ENCODE peak calls at places on chromosomes 7 and 10, in ten cellular contexts. J is H9; M is heart right ventricle; V is fibroblast of lung; L is naive thymus-derived CD4-positive, alpha-beta T cell; S is adipocyte; Z is right atrium auricular region; F is cardiac muscle cell; I is A673; N is stomach. O is an unnamed sample. For H3K4me1, the result is how much of the 10 kb centered on the place peaks cover.

GRCh38 chr7:116809636-116810266 is 52.6 kb upstream of the CAPZA2 start:
- DNase-seq in V (peak), F (peak), N (no peak), S (peak), I (peak), Z (no peak), J (no peak), M (no peak), L (peak), O (peak)

GRCh38 chr7:99131290-99131689 is 12.6 kb downstream of the SMURF1 start:
- DNase-seq in L (no peak), V (no peak), I (no peak), F (no peak), N (no peak), J (no peak), Z (no peak), S (no peak), M (no peak), O (no peak)

GRCh38 chr7:9890092-9890491 is 1083.6 kb upstream of the PHF14 start:
- DNase-seq in Z (no peak), V (no peak), F (no peak), L (no peak), I (no peak), S (no peak), M (no peak), N (no peak), J (peak), O (no peak)

GRCh38 chr7:69656890-69657289 is 58.6 kb downstream of the AUTS2 start:
- DNase-seq in I (peak), Z (peak), V (peak), L (no peak), F (no peak), M (peak), N (no peak), S (peak), J (no peak), O (no peak)

GRCh38 chr7:44471436-44471835 is 19.0 kb downstream of the NUDCD3 start:
- DNase-seq in M (no peak), S (no peak), Z (no peak), N (no peak), F (no peak), L (no peak), J (no peak), V (no peak), I (no peak), O (no peak)

GRCh38 chr10:101818958-101819633 is 852 bp upstream of the OGA start:
- DNase-seq in J (no peak), Z (no peak), M (no peak), V (no peak), I (no peak), N (no peak), S (no peak), F (no peak), L (no peak), O (no peak)

GRCh38 chr7:133386204-133386603 is 133.3 kb downstream of the EXOC4 start:
- DNase-seq in F (peak), N (no peak), Z (no peak), J (peak), I (no peak), L (no peak), M (no peak), V (no peak), S (no peak), O (no peak)

GRCh38 chr7:66557214-66558200 is 71.2 kb upstream of the KCTD7 start:
- DNase-seq in M (peak), S (peak), N (peak), V (peak), F (peak), L (peak), I (peak), J (peak), Z (no peak), O (peak)

GRCh38 chr7:43148161-43148731 is 35.8 kb downstream of the HECW1 start:
- DNase-seq in N (no peak), V (peak), F (no peak), L (no peak), J (no peak), Z (no peak), S (no peak), M (no peak), I (no peak), O (no peak)

GRCh38 chr7:55307123-55307916 is 57.8 kb upstream of the LANCL2 start:
- DNase-seq in N (no peak), L (no peak), S (peak), M (no peak), V (peak), F (peak), Z (no peak), I (no peak), J (peak), O (no peak)

GRCh38 chr7:40879941-40880558 is 745.2 kb downstream of the SUGCT start:
- DNase-seq in V (peak), L (no peak), M (no peak), N (no peak), I (no peak), Z (no peak), J (no peak), S (peak), F (no peak), O (peak)

GRCh38 chr7:80699030-80699638 is 60.7 kb downstream of the CD36 start:
- DNase-seq in L (no peak), V (peak), M (no peak), J (no peak), I (peak), Z (no peak), F (peak), N (no peak), S (peak), O (peak)

GRCh38 chr7:151148319-151149259 is 18.9 kb downstream of the GBX1 start:
- DNase-seq in L (no peak), V (no peak), F (no peak), N (peak), M (no peak), I (no peak), Z (no peak), J (no peak), S (no peak), O (no peak)

GRCh38 chr10:30562787-30563186 is 66.8 kb downstream of the LYZL2 start:
- DNase-seq in S (no peak), F (no peak), M (no peak), J (no peak), V (no peak), I (no peak), N (no peak), Z (no peak), L (no peak), O (no peak)

GRCh38 chr10:71090330-71090729 is 122.0 kb upstream of the UNC5B start:
- DNase-seq in S (no peak), F (no peak), J (no peak), I (no peak), M (no peak), N (peak), Z (no peak), L (no peak), V (no peak), O (no peak)

GRCh38 chr10:62057359-62057758 is 155.9 kb downstream of the ARID5B start:
- DNase-seq in I (no peak), S (no peak), N (no peak), V (no peak), M (no peak), J (no peak), F (no peak), L (no peak), Z (no peak), O (no peak)

GRCh38 chr10:62058896-62059423 is 157.5 kb downstream of the ARID5B start:
- DNase-seq in I (no peak), L (no peak), Z (no peak), V (no peak), S (peak), M (no peak), J (no peak), N (no peak), F (no peak), O (no peak)

GRCh38 chr10:62056660-62057059 is 155.2 kb downstream of the ARID5B start:
- DNase-seq in J (no peak), V (no peak), F (no peak), N (no peak), Z (no peak), I (no peak), S (no peak), L (no peak), M (no peak), O (no peak)

GRCh38 chr10:62058476-62058875 is 157.0 kb downstream of the ARID5B start:
- DNase-seq in F (no peak), J (no peak), Z (no peak), M (no peak), S (peak), L (no peak), N (no peak), V (no peak), I (no peak), O (no peak)

GRCh38 chr10:62057872-62058271 is 156.4 kb downstream of the ARID5B start:
- DNase-seq in L (no peak), I (no peak), V (no peak), J (no peak), F (no peak), S (peak), Z (no peak), N (no peak), M (no peak), O (no peak)
- H3K4me1 ChIP-seq in L (under half), I (half or more), V (under half), J (under half), F (under half), S (half or more), Z (half or more), N (under half), M (half or more), O (under half)

GRCh38 chr10:1272079-1272478 is 215.9 kb downstream of the WDR37 start:
- DNase-seq in S (no peak), J (no peak), F (no peak), V (no peak), M (no peak), I (no peak), Z (no peak), N (no peak), L (no peak), O (no peak)
- H3K4me1 ChIP-seq in S (under half), J (under half), F (under half), V (under half), M (under half), I (under half), Z (under half), N (under half), L (under half), O (under half)

GRCh38 chr7:6221340-6222319 is 50.8 kb downstream of the CYTH3 start:
- DNase-seq in S (no peak), L (peak), F (no peak), M (no peak), N (no peak), J (no peak), I (no peak), V (peak), Z (no peak), O (no peak)
- H3K4me1 ChIP-seq in S (half or more), L (under half), F (under half), M (half or more), N (under half), J (under half), I (under half), V (under half), Z (half or more), O (under half)

DNA sequence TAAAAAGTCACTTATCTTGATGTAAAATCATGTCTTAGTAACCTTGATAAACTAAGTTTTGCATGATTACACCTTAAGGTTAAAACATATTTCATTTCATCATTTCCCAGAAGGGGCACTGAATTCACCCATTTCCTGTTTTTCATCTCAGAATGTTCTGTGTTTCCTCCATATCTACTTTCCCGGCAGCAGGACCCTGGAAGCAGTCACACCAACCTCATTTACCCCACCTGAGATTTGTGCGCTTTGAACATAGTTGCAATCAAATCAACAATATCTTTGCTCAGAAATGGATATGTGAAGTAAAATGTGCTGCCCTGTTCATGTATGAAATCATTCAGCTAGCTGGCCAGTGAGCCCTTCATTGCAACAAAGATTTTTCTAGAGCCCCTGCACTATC is 46.8 kb downstream of the IKZF1 start:
- DNase-seq in M (no peak), Z (no peak), S (no peak), I (no peak), F (no peak), N (no peak), L (peak), V (no peak), J (no peak), O (no peak)
- H3K4me1 ChIP-seq in M (under half), Z (under half), S (under half), I (under half), F (under half), N (under half), L (half or more), V (under half), J (under half), O (under half)

GRCh38 chr10:133257489-133258065 is 19.1 kb downstream of the ADAM8 start:
- DNase-seq in J (peak), V (peak), L (no peak), S (no peak), N (peak), I (peak), Z (peak), M (peak), F (peak), O (peak)
- H3K4me1 ChIP-seq in J (under half), V (under half), L (under half), S (under half), N (under half), I (under half), Z (under half), M (under half), F (under half), O (under half)

GRCh38 chr7:5643280-5643679 is 138.2 kb downstream of the RNF216 start:
- DNase-seq in I (peak), N (no peak), J (peak), L (peak), M (peak), Z (no peak), S (no peak), F (no peak), V (no peak), O (peak)
- H3K4me1 ChIP-seq in I (under half), N (under half), J (under half), L (under half), M (under half), Z (under half), S (under half), F (under half), V (under half), O (under half)

DNA sequence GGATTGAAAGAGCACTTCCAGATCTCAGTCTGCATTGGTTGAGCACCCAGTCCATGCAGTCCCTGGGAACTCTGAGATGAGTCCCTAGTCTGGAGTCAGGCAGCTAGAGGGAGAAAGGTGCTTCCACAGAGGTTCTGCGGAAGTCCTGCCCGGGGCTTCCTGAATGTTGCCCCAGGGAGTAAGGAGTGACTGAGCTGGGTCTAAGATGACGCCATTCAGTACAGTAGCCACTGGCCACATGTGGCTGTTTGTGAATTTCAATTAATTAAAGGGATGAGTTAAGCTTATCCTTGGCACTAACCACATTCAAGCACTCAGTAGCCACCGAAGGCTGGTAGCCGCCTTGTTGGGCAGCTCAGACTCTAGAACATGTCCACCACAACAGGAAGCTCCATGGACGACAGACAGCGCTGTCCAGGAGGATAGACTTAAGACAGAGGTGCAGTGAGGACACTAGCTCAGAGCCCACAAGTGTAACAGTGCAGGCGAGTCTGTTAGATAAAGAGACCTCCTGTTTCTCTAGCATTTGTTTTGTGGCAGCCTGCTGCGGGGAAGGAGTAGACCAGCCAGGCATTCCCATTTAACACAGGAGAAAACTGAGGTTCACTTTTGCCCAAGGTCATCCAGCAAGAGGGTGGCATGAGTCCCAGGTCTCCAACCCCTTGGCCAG is 101.6 kb upstream of the PPIF start:
- DNase-seq in J (no peak), M (peak), N (no peak), S (no peak), V (peak), F (no peak), L (no peak), I (no peak), Z (no peak), O (peak)
- H3K4me1 ChIP-seq in J (under half), M (half or more), N (half or more), S (half or more), V (under half), F (under half), L (half or more), I (under half), Z (half or more), O (under half)

GRCh38 chr10:130371686-130372085 is 235.5 kb downstream of the GLRX3 start:
- DNase-seq in J (no peak), V (no peak), I (no peak), Z (no peak), M (no peak), S (no peak), L (no peak), N (peak), F (no peak), O (no peak)
- H3K4me1 ChIP-seq in J (under half), V (under half), I (under half), Z (under half), M (under half), S (under half), L (under half), N (under half), F (under half), O (under half)

DNA sequence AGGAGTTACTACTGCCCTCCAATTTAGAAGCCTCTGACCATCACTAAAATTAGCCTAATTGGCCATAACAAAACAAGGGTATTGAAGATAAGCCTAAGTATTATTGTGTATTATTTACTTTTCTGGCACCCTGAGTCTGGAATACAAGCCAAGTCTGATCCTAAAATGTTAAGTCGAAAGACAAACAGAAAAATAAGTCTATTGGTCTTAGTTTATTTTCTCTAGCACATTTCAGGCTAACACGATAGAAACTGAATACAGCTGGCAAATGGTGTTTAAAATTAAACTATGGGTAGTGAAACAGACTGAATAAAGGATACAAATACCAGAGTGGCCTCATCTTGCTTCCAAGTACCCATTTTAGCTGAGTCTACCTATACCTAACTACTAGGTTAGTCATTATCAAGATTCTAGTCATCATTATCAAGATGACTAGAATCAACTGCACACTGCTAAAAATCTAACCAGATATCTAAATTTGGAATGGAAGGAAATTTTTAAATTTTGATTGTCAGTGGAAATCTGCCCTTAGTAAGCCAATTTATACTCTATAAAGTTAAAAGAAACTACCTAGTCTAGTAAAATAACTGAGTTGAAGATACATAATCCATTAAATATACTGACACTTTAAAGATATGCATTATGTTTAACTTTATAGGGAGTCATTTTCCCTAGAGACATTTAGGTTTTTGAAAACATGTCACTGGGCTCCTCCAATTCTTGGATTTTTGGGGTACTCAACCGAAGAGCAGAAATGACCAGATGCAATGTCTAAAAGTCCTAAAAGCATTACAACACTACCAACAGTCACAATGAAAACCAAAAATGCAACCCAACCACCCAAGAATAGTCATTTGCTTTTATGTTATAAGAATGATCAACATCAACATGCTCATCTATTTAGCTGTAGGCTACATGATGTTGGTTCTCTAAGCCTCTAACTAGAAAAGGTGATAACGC is 80.9 kb downstream of the NT5C2 start:
- DNase-seq in M (no peak), I (no peak), J (no peak), F (no peak), S (no peak), V (no peak), L (no peak), N (no peak), Z (no peak), O (no peak)
- H3K4me1 ChIP-seq in M (under half), I (under half), J (under half), F (under half), S (under half), V (under half), L (under half), N (under half), Z (under half), O (under half)

DNA sequence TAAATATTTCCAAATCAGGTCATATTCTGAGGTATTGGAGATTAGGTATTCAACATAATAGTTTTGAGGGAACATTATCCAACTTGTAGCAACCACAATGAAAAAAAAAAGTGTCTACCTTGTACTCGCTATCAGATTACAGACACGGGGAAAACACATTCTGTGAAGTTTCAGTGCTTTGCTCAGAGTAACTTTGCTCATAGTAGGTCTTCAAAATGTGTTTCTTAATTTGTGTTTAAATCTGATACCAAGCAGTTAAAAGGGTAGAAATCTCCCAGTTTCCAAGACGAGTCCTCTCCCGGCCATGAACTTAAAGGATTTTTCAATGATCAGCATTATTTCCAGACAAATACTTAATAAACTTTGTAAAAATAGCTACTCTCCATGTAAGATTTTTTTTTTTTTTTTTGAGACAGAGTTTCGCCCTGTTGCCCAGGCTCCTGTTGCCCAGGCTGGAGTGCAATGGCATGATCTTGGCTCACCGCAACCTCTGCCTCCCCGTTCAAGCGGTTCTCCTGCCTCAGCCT is 39.2 kb downstream of the DDIT4 start:
- DNase-seq in M (no peak), I (no peak), L (no peak), F (no peak), S (no peak), V (no peak), J (no peak), Z (no peak), N (no peak), O (no peak)
- H3K4me1 ChIP-seq in M (half or more), I (under half), L (under half), F (under half), S (under half), V (under half), J (under half), Z (half or more), N (half or more), O (under half)

O was measured in endothelial cell of umbilical vein.